ENCODE peak calls at places on chromosomes 7 and 10, in ten cellular contexts. E, V, Q, K, D, L, N, X, J and O are unnamed samples.

GRCh38 chr10:16612148-16612742 is 90.6 kb upstream of the C1QL3 start:
- DNase-seq in J (no peak), K (no peak), Q (no peak), L (no peak), N (peak), X (no peak), D (peak), E (no peak), V (no peak), O (no peak)

GRCh38 chr7:26588511-26588910 is 275.9 kb downstream of the SKAP2 start:
- DNase-seq in Q (no peak), N (no peak), D (no peak), J (no peak), X (no peak), K (no peak), E (no peak), V (no peak), L (no peak), O (no peak)

GRCh38 chr7:11636274-11636673 is 195.7 kb downstream of the THSD7A start:
- DNase-seq in V (no peak), E (no peak), K (no peak), X (no peak), J (no peak), Q (no peak), L (no peak), D (no peak), N (no peak), O (no peak)

GRCh38 chr7:100887186-100887954 is 2.1 kb downstream of the UFSP1 start:
- DNase-seq in N (no peak), L (no peak), Q (peak), V (no peak), K (no peak), J (no peak), D (no peak), X (peak), E (no peak), O (no peak)

GRCh38 chr10:86765548-86765947 is 9.1 kb downstream of the BMPR1A start:
- DNase-seq in D (no peak), Q (no peak), L (no peak), K (no peak), X (no peak), N (no peak), E (no peak), V (no peak), J (no peak), O (no peak)

GRCh38 chr7:131272086-131272485 is 55.6 kb upstream of the MKLN1 start:
- DNase-seq in J (no peak), E (no peak), D (no peak), V (no peak), Q (no peak), K (no peak), N (no peak), X (no peak), L (no peak), O (no peak)

GRCh38 chr10:18100664-18101063 is 39.6 kb upstream of the CACNB2 start:
- DNase-seq in E (no peak), Q (no peak), N (peak), J (no peak), D (no peak), V (no peak), X (no peak), L (no peak), K (no peak), O (no peak)

GRCh38 chr10:125983161-125983560 is 86.8 kb downstream of the FANK1 start:
- DNase-seq in N (no peak), E (no peak), K (no peak), L (no peak), J (no peak), D (no peak), Q (no peak), X (no peak), V (no peak), O (no peak)

GRCh38 chr7:56115852-56116538 is at the start of gene NUPR2:
- DNase-seq in D (no peak), Q (no peak), X (no peak), J (no peak), L (no peak), E (no peak), N (no peak), K (no peak), V (no peak), O (no peak)

GRCh38 chr7:1230411-1231213 is 2.1 kb upstream of the UNCX start:
- DNase-seq in D (no peak), X (no peak), L (no peak), V (no peak), N (no peak), Q (no peak), E (no peak), K (no peak), J (no peak), O (no peak)

GRCh38 chr7:102415685-102416225 is 17.6 kb upstream of the ORAI2 start:
- DNase-seq in K (no peak), X (peak), L (no peak), N (no peak), D (no peak), J (no peak), E (peak), Q (peak), V (no peak), O (no peak)

GRCh38 chr7:46775776-46776175 is 806.1 kb downstream of the TNS3 start:
- DNase-seq in D (no peak), X (no peak), V (no peak), L (no peak), J (no peak), E (no peak), K (no peak), N (peak), Q (no peak), O (no peak)

GRCh38 chr10:125152646-125153368 is 7.6 kb downstream of the CTBP2 start:
- DNase-seq in K (no peak), V (peak), D (no peak), L (no peak), Q (no peak), N (peak), J (no peak), E (peak), X (no peak), O (no peak)

GRCh38 chr10:1360581-1361164 is 304.5 kb downstream of the WDR37 start:
- DNase-seq in J (no peak), E (no peak), L (no peak), N (no peak), V (no peak), Q (no peak), X (no peak), D (no peak), K (no peak), O (no peak)

GRCh38 chr7:156167417-156167807 is 355.1 kb upstream of the SHH start:
- DNase-seq in J (no peak), N (no peak), V (no peak), Q (no peak), D (no peak), E (no peak), K (no peak), L (peak), X (no peak), O (no peak)

GRCh38 chr10:62046522-62047239 is 145.2 kb downstream of the ARID5B start:
- DNase-seq in V (no peak), Q (no peak), E (no peak), L (no peak), N (peak), J (no peak), X (no peak), K (no peak), D (no peak), O (no peak)

GRCh38 chr7:46900312-46901263 is 681.3 kb downstream of the TNS3 start:
- DNase-seq in K (no peak), E (no peak), L (no peak), N (peak), X (no peak), J (no peak), V (no peak), Q (no peak), D (no peak), O (no peak)

GRCh38 chr10:74991435-74991834 is 120.0 kb upstream of the SAMD8 start:
- DNase-seq in X (peak), L (no peak), J (peak), V (no peak), D (no peak), E (no peak), N (peak), Q (no peak), K (no peak), O (peak)

GRCh38 chr10:61765176-61766087 is 102.7 kb downstream of the CABCOCO1 start:
- DNase-seq in L (no peak), X (peak), J (no peak), Q (no peak), E (no peak), D (no peak), V (no peak), K (no peak), N (no peak), O (no peak)

GRCh38 chr7:98119257-98119918 is 12.7 kb downstream of the LMTK2 start:
- DNase-seq in E (no peak), K (no peak), Q (no peak), D (peak), J (peak), X (no peak), N (peak), L (no peak), V (no peak), O (no peak)

GRCh38 chr10:123795846-123796590 is 95.6 kb downstream of the CPXM2 start:
- DNase-seq in L (no peak), E (no peak), Q (no peak), V (no peak), N (no peak), X (no peak), D (no peak), K (no peak), J (no peak), O (no peak)

GRCh38 chr10:116477989-116478615 is 50.5 kb downstream of the PNLIPRP3 start:
- DNase-seq in V (no peak), E (no peak), D (no peak), Q (no peak), N (no peak), L (no peak), X (no peak), J (no peak), K (no peak), O (no peak)

GRCh38 chr10:90418869-90419652 is 438.8 kb downstream of the HTR7 start:
- DNase-seq in X (no peak), N (no peak), K (no peak), E (no peak), L (no peak), Q (no peak), V (no peak), D (peak), J (no peak), O (peak)

GRCh38 chr10:60762554-60762953 is 15.7 kb upstream of the CDK1 start:
- DNase-seq in Q (no peak), X (no peak), D (no peak), L (no peak), J (no peak), E (no peak), K (no peak), N (no peak), V (no peak), O (no peak)

GRCh38 chr7:27213904-27214586 is 14.2 kb upstream of the HOXA13 start:
- DNase-seq in V (no peak), X (no peak), L (no peak), D (no peak), K (no peak), Q (no peak), N (no peak), E (no peak), J (no peak), O (no peak)

GRCh38 chr10:22534849-22535604 is 179.4 kb downstream of the PIP4K2A start:
- DNase-seq in K (no peak), D (no peak), J (no peak), Q (no peak), L (no peak), X (no peak), N (peak), V (no peak), E (no peak), O (no peak)

GRCh38 chr7:142557971-142558582 is 191.2 kb upstream of the PRSS1 start:
- DNase-seq in J (peak), D (peak), K (no peak), L (no peak), Q (peak), X (peak), N (peak), V (no peak), E (no peak), O (no peak)

GRCh38 chr10:43687373-43687772 is 38.7 kb upstream of the ZNF32 start:
- DNase-seq in N (no peak), V (no peak), E (no peak), Q (no peak), X (no peak), K (no peak), L (no peak), D (no peak), J (no peak), O (no peak)

GRCh38 chr10:62244785-62245595 is 23.7 kb downstream of the RTKN2 start:
- DNase-seq in V (peak), K (no peak), N (peak), J (no peak), L (no peak), Q (peak), X (peak), D (peak), E (no peak), O (no peak)

GRCh38 chr7:135938563-135938962 is 38.6 kb downstream of the MTPN start:
- DNase-seq in E (no peak), L (no peak), D (no peak), N (no peak), X (no peak), V (no peak), Q (no peak), K (no peak), J (no peak), O (no peak)

GRCh38 chr10:5317547-5318107 is 47.1 kb upstream of the UCN3 start:
- DNase-seq in K (no peak), L (no peak), D (peak), V (no peak), X (peak), E (no peak), J (peak), N (peak), Q (peak), O (peak)

GRCh38 chr10:6647811-6648526 is 67.9 kb upstream of the PRKCQ start:
- DNase-seq in X (peak), E (no peak), V (peak), K (no peak), Q (peak), J (peak), N (peak), D (peak), L (peak), O (no peak)

GRCh38 chr7:2245883-2246679 is 4.1 kb downstream of the NUDT1 start:
- DNase-seq in Q (no peak), X (no peak), L (no peak), D (no peak), V (no peak), N (no peak), K (no peak), E (peak), J (no peak), O (no peak)

GRCh38 chr7:2444476-2444875 is 31.7 kb downstream of the GRIFIN start:
- DNase-seq in J (no peak), Q (no peak), V (peak), L (no peak), N (peak), D (no peak), K (no peak), X (no peak), E (no peak), O (no peak)

GRCh38 chr10:122551450-122551849 is 9.1 kb upstream of the DMBT1 start:
- DNase-seq in K (no peak), N (no peak), V (no peak), Q (peak), X (peak), L (no peak), E (peak), D (no peak), J (no peak), O (no peak)

GRCh38 chr10:11517150-11517549 is 94.3 kb downstream of the USP6NL start:
- DNase-seq in J (no peak), L (no peak), V (no peak), Q (no peak), N (no peak), K (no peak), X (no peak), D (no peak), E (no peak), O (no peak)

GRCh38 chr10:43259981-43260761 is 6.7 kb downstream of the RASGEF1A start:
- DNase-seq in N (no peak), L (peak), V (no peak), E (peak), J (no peak), K (no peak), D (no peak), X (no peak), Q (no peak), O (no peak)

GRCh38 chr10:43308986-43309385 is 42.1 kb upstream of the RASGEF1A start:
- DNase-seq in E (no peak), L (peak), X (no peak), J (no peak), N (peak), Q (no peak), V (no peak), D (no peak), K (no peak), O (no peak)

DNA sequence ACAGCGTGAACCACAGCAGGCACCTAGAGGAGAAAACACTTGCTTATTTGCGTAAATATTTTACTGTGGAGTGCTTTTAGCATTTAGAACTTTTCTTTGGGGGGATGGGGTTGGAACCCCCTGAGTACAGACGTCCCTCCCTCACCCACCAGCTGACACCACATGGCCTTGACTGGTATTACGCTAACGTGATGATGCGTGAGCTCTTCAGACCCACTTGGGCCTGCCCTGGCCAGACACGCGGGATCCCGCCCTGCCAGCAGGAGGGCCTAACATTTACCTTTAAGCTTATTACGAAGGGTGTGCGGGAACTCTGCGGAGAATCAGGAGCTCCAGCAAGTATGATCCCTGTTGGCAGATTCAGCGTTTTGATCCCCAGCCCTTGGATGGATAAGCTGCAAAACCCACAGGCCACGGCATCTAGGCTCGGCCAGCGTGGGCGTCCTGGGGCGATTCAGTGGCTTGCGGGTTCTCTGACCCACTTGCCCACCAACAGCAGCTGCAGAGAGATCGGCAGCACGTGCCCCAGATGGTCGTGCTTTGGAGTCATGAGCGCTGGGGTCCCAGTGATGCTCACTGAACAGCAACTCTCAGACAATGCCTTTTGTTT is 545.5 kb upstream of the FOXK1 start:
- DNase-seq in V (no peak), D (no peak), E (no peak), Q (no peak), X (no peak), N (no peak), K (no peak), J (no peak), L (no peak), O (no peak)
- H3K27ac ChIP-seq in V (no peak), D (no peak), E (no peak), Q (no peak), X (no peak), N (no peak), K (no peak), J (no peak), L (no peak), O (no peak)

DNA sequence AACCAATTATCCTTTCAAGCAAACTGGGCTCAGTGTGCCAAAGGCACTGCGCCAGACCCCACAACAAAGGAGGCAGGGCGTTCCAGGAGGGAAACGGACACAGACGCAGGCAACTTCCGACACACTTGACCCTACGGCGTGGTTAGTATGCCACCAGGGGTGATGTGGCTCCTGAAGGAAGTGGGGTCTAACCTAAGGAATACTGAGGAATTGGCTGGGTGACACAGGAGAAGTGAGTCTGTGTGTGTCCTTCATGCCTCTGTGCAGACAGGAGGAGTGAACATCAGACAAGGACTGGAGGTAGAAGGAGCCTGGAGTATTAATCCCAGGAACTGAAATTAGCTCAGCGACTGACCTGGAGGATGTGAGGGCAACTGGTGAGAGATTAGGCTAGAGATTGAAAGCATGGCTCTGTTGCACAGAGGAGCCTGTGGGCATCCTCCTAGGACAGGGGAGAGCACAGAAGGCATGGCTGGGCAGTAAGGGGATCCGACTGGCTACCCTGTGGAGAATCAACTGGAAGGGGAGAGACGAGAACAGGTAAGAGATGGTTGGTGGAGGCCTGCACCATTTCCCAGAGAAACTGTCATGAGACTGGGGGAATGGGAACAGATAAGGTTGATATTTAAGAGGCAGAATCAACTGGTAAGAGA is 27.8 kb downstream of the GSDME start:
- DNase-seq in Q (no peak), L (no peak), E (peak), V (no peak), K (no peak), D (no peak), X (no peak), N (no peak), J (no peak), O (no peak)
- H3K27ac ChIP-seq in Q (no peak), L (no peak), E (no peak), V (no peak), K (no peak), D (no peak), X (no peak), N (peak), J (no peak), O (no peak)

DNA sequence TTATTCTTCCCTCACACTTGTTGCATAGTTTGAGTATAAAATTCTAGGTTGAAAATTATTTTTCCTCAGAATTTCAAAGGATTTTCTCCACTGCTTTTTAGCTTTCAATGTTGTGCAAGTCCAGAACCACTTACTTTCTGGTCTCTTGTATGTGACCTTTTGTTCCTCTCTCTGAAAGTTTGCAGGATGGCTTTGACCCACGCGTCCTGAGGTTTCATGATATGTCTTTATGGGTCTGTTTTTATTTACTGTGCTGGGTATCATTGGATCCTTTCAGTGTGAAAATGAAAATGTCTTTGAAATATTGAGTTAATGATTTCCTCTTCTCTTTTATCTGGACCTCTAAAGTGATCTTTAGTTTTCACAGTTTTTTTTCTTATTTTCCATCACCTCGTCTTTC is 38.5 kb downstream of the C1GALT1 start:
- DNase-seq in Q (no peak), V (no peak), E (no peak), X (no peak), J (no peak), K (no peak), N (no peak), L (no peak), D (no peak), O (no peak)
- H3K27ac ChIP-seq in Q (no peak), V (no peak), E (no peak), X (no peak), J (no peak), K (no peak), N (peak), L (no peak), D (peak), O (peak)

GRCh38 chr10:101613646-101614045 is 25.5 kb downstream of the DPCD start:
- DNase-seq in X (no peak), K (no peak), Q (no peak), N (no peak), E (no peak), L (no peak), J (no peak), V (no peak), D (no peak), O (no peak)
- H3K27ac ChIP-seq in X (no peak), K (no peak), Q (no peak), N (no peak), E (no peak), L (no peak), J (no peak), V (no peak), D (no peak), O (no peak)

GRCh38 chr10:103733002-103733419 is 122.4 kb downstream of the SH3PXD2A start:
- DNase-seq in V (no peak), J (no peak), D (no peak), Q (no peak), K (no peak), X (no peak), E (no peak), N (no peak), L (no peak), O (no peak)
- H3K27ac ChIP-seq in V (no peak), J (no peak), D (no peak), Q (no peak), K (no peak), X (no peak), E (no peak), N (no peak), L (no peak), O (peak)

DNA sequence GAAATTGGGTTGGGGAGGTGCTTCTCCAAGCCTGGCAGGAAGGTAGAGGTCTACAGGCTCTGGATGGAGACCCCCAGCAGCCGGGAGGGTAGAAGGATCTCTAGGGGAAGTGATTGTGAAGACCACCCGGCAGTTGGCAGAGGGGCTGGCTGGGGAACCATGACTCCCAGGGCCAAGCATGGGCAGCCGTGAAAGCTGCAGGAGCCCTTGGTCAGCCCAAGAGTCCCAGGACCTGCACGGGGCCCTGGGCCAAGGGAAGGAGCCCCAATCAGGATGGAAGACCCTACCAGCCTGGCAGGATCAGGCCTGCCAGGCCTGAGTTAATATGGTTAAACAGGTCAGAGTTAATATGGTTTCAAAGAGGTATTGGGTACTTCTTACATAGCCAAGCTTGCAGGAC is 126.3 kb upstream of the NANOS1 start:
- DNase-seq in J (no peak), X (no peak), E (no peak), V (no peak), D (no peak), Q (no peak), K (no peak), N (no peak), L (no peak), O (no peak)
- H3K27ac ChIP-seq in J (no peak), X (no peak), E (no peak), V (no peak), D (no peak), Q (no peak), K (no peak), N (no peak), L (no peak), O (no peak)